ENCODE peak calls at places on chromosomes 3 and 15, in four cellular contexts. G is GM12878, H is K562, U is HepG2. S is an unnamed sample.
A peak's percentile ranks its signal among the peaks of the same experiment; 100 is the strongest.

GRCh38 chr3:21751891-21752290 is 881 bp upstream of the ZNF385D start:
- DNase-seq in G (no peak), H (no peak), U (no peak), S (no peak)

GRCh38 chr3:122353901-122354401 is 28.9 kb downstream of the CSTA start:
- DNase-seq in G (no peak), H (no peak), U (no peak), S (no peak)

GRCh38 chr15:43465105-43465504 is 27.9 kb downstream of the TP53BP1 start:
- DNase-seq in G (no peak), H (no peak), U (no peak), S (no peak)

GRCh38 chr3:27319304-27319703 is 49.9 kb downstream of the NEK10 start:
- DNase-seq in G (no peak), H (no peak), U (peak; percentile 19), S (no peak)

GRCh38 chr3:100813828-100814227 is 104.5 kb downstream of the TFG start:
- DNase-seq in G (no peak), H (no peak), U (no peak), S (no peak)

GRCh38 chr15:84570164-84570692 is 30.6 kb upstream of the ZSCAN2 start:
- DNase-seq in G (no peak), H (peak; percentile 64), U (no peak), S (no peak)

GRCh38 chr15:52331490-52332240 is 36.1 kb upstream of the MYO5C start:
- DNase-seq in G (peak; percentile 87), H (peak; percentile 14), U (peak; percentile 30), S (no peak)

GRCh38 chr3:148681080-148681479 is 16.6 kb upstream of the AGTR1 start:
- DNase-seq in G (no peak), H (no peak), U (no peak), S (no peak)

GRCh38 chr3:39577541-39577940 is 110.1 kb downstream of the MOBP start:
- DNase-seq in G (no peak), H (no peak), U (no peak), S (peak; percentile 54)

GRCh38 chr3:147630921-147631320 is 221.8 kb downstream of the ZIC1 start:
- DNase-seq in G (no peak), H (no peak), U (no peak), S (no peak)

GRCh38 chr3:45088543-45088942 is 57.6 kb downstream of the CDCP1 start:
- DNase-seq in G (no peak), H (no peak), U (no peak), S (no peak)

GRCh38 chr3:160945346-160945745 is 159.8 kb downstream of the B3GALNT1 start:
- DNase-seq in G (no peak), H (no peak), U (no peak), S (no peak)

GRCh38 chr15:58704155-58704825 is 45.2 kb downstream of the ADAM10 start:
- DNase-seq in G (no peak), H (no peak), U (no peak), S (no peak)

GRCh38 chr3:151468284-151468917 is 7.5 kb upstream of the IGSF10 start:
- DNase-seq in G (no peak), H (peak; percentile 68), U (peak; percentile 63), S (peak; percentile 36)

GRCh38 chr3:188220988-188221818 is 67.2 kb downstream of the LPP start:
- DNase-seq in G (no peak), H (no peak), U (peak; percentile 17), S (no peak)

GRCh38 chr3:146507331-146508120 is 36.9 kb downstream of the PLSCR1 start:
- DNase-seq in G (no peak), H (peak; percentile 25), U (no peak), S (no peak)

GRCh38 chr3:176693416-176693815 is 503.9 kb downstream of the TBL1XR1 start:
- DNase-seq in G (no peak), H (no peak), U (no peak), S (no peak)

DNA sequence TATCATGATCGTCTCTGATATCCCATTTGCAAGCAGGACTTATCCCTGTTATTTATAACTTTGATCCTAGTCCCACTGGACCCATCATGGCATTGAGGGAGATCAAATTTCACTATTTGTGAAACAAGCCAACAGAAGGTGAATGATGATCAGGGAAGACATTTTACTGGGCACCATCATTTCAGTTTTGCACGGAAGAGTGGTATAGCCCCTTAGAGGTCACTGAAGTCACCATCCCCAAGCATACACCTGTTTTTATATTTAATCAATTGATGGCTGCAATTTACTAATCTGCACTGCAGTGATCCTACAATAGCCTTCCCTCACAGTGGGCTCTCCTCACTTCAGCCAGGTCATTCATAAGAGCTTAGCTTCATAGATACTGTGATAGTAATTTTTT is 132.4 kb downstream of the FHIT start:
- DNase-seq in G (no peak), H (no peak), U (no peak), S (no peak)
- TF ChIP-seq BRCA1 in G (no peak), H (no peak), U (no peak), S (no peak)

GRCh38 chr3:52771334-52771681 is 568 bp upstream of the NEK4 start:
- DNase-seq in G (no peak), H (no peak), U (no peak), S (no peak)
- TF ChIP-seq BRCA1 in G (no peak), H (no peak), U (no peak), S (no peak)

DNA sequence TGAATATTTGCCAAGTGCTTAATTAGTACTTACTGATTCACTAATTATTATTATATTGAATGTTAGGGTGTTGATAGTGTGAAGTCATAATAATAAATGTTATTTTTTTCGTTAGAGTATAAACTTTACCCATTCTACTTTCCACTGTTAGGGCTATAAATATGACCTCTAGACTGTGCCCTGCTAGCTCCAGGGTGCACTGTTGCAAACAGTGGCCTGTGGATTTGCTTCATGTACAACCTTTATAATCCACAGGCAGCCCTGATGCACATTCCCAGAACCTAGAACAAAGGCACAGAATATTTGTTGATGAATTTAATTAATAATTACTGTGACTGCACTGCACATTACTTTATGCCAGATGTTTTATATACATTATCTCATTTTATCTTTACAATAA is 28.8 kb upstream of the LEKR1 start:
- DNase-seq in G (no peak), H (no peak), U (no peak), S (no peak)
- TF ChIP-seq BRCA1 in G (no peak), H (no peak), U (no peak), S (no peak)

GRCh38 chr15:98930591-98930990 is 77.0 kb downstream of the PGPEP1L start:
- DNase-seq in G (no peak), H (no peak), U (no peak), S (no peak)

GRCh38 chr15:98933376-98933775 is 74.2 kb downstream of the PGPEP1L start:
- DNase-seq in G (no peak), H (no peak), U (no peak), S (no peak)

GRCh38 chr15:98927057-98927456 is 80.5 kb downstream of the PGPEP1L start:
- DNase-seq in G (no peak), H (no peak), U (no peak), S (no peak)

GRCh38 chr15:98927990-98928389 is 79.6 kb downstream of the PGPEP1L start:
- DNase-seq in G (no peak), H (no peak), U (no peak), S (no peak)

DNA sequence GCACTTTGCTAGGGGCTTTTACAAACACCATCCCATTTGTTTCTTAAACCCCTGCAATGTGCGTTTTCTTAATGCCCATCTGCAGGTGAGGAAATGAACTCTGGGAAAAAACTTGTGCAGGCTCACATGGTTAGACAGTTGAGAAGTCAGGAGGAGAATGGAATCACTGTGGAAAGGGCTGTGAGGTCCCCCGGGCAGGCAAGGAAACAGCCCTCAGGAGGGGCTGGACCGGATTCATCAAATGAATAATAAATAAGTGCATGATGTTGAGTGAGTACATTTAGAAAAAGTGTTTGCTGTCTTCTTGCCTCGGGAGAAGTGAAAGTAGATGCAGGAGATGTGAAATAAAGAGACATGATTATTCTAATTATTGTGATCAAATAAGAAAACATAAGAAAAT is 76.6 kb downstream of the PGPEP1L start:
- DNase-seq in G (no peak), H (no peak), U (no peak), S (no peak)
- TF ChIP-seq BRCA1 in G (no peak), H (no peak), U (no peak), S (no peak)

DNA sequence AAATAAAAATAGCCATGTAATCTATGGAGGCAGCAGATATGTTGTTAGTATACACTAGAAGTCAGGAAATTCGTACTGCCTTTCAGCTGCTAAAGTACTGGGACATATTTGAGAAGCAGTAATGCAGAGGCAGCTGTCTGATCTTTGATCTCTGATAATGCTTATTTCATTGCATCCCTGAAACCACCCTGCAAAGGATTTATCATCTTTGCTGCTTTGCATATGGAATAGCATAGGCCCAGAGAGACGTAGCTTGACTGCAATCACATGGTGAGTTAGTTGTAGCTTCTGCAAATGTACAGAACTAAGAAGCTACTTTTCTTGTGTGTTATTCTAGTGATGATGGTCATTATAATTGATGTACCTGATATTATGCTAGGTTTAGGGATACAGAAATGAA is 52.4 kb downstream of the RBM6 start:
- DNase-seq in G (no peak), H (no peak), U (no peak), S (no peak)
- TF ChIP-seq BRCA1 in G (no peak), H (no peak), U (no peak), S (no peak)